ENCODE peak calls at places on chromosomes 13 and 19, in six cellular contexts. L, T, B, C, F and H are unnamed samples.

GRCh38 chr19:3857449-3858003 is 11.3 kb downstream of the ZFR2 start:
- DNase-seq in T (no peak), F (no peak), B (no peak), L (no peak), C (no peak), H (no peak)

GRCh38 chr19:43610493-43610892 is 1.4 kb upstream of the SRRM5 start:
- DNase-seq in L (no peak), B (no peak), C (no peak), T (no peak), F (no peak), H (no peak)

GRCh38 chr13:97851269-97851668 is 102.2 kb upstream of the IPO5 start:
- DNase-seq in L (no peak), F (no peak), T (no peak), C (no peak), B (no peak), H (no peak)

GRCh38 chr19:35757231-35757748 is 461 bp upstream of the HSPB6 start:
- DNase-seq in L (peak), C (no peak), F (peak), B (no peak), T (peak), H (no peak)

GRCh38 chr13:111853766-111854165 is 213.2 kb upstream of the SOX1 start:
- DNase-seq in C (no peak), F (no peak), B (no peak), T (no peak), L (no peak), H (no peak)

GRCh38 chr19:3687774-3688706 is 12.2 kb downstream of the PIP5K1C start:
- DNase-seq in B (no peak), C (no peak), L (no peak), F (peak), T (no peak), H (no peak)

GRCh38 chr19:27647423-27647822 is 1565.5 kb downstream of the UQCRFS1 start:
- DNase-seq in L (no peak), T (no peak), F (no peak), B (no peak), C (no peak), H (no peak)

GRCh38 chr19:932647-933552 is 7.1 kb downstream of the ARID3A start:
- DNase-seq in T (peak), C (peak), F (peak), L (peak), B (peak), H (no peak)

GRCh38 chr19:8592231-8593009 is 15.2 kb upstream of the MYO1F start:
- DNase-seq in F (peak), T (no peak), B (peak), L (peak), C (no peak), H (peak)

DNA sequence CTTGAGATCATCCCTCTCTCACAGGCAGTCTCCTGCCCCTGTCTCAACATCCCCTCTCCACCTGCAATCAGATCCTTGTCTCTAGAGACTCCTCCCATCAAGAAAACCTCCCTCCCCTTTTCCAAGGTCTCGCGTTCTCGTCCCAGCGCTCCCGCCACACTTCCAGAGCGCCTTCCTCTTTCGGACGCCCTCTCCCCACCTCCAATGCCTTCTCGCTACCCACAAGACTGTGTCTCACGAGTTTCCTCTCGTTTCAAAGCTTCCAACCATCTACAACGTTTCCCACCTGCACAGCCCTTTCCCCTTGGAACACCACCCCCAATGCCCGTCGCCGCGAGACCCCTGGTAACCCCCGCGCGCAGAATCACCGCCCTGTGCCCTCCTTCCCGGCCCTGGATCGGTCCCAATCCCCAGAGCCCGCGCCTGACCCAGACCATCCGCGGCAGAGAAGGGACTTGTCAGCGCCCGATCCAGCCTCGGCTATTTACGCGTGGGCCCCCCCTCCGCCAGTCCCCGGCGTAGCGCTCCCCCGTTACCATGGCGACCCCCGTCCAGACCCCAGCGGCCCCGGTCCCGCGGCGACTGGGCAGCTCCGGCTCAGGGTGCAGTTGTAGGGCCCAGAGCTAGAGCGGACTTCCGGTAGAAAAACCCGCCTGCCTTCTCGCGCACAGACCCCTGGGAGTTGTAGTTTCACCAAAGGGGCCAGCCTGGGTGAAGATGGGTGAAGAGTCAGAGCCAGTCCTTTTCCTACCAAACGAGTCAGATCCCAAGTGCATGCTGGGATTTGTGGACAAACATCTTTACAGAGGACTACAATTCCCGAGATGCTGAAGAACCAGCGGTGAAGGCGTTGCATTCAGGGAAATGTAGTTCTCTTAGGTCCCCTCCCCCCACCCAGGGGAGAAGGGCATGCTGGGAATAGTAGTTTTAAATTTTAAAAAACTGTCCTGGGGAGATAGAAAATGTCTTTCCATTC is at the start of gene AP2S1:
- DNase-seq in C (peak), F (peak), B (peak), L (peak), T (peak), H (peak)
- TF ChIP-seq CTCF in C (no peak), F (no peak), B (no peak), L (no peak), T (no peak), H (no peak)

GRCh38 chr19:2424686-2425621 is 2.4 kb downstream of the TIMM13 start:
- DNase-seq in F (no peak), T (no peak), L (peak), B (no peak), C (no peak), H (no peak)
- TF ChIP-seq CTCF in F (no peak), T (no peak), L (peak), B (no peak), C (no peak), H (no peak)

GRCh38 chr19:16394681-16395375 is 70.2 kb downstream of the KLF2 start:
- DNase-seq in F (peak), C (no peak), L (peak), B (no peak), T (no peak), H (peak)
- TF ChIP-seq CTCF in F (no peak), C (no peak), L (no peak), B (no peak), T (no peak), H (no peak)

GRCh38 chr13:28817204-28817603 is 2.9 kb upstream of the MTUS2 start:
- DNase-seq in F (no peak), L (no peak), C (no peak), B (no peak), T (no peak), H (no peak)

GRCh38 chr13:28820099-28821051 is at the start of gene MTUS2:
- DNase-seq in B (no peak), T (peak), C (no peak), F (peak), L (no peak), H (no peak)

GRCh38 chr13:28822161-28822560 is 2.0 kb downstream of the MTUS2 start:
- DNase-seq in B (no peak), T (no peak), C (no peak), F (no peak), L (no peak), H (no peak)

GRCh38 chr13:28819046-28819747 is 942 bp upstream of the MTUS2 start:
- DNase-seq in L (peak), F (no peak), T (peak), C (no peak), B (no peak), H (no peak)

GRCh38 chr13:28819748-28820098 is 416 bp upstream of the MTUS2 start:
- DNase-seq in B (no peak), C (no peak), F (peak), T (peak), L (peak), H (no peak)
- TF ChIP-seq CTCF in B (peak), C (peak), F (no peak), T (no peak), L (no peak), H (no peak)

DNA sequence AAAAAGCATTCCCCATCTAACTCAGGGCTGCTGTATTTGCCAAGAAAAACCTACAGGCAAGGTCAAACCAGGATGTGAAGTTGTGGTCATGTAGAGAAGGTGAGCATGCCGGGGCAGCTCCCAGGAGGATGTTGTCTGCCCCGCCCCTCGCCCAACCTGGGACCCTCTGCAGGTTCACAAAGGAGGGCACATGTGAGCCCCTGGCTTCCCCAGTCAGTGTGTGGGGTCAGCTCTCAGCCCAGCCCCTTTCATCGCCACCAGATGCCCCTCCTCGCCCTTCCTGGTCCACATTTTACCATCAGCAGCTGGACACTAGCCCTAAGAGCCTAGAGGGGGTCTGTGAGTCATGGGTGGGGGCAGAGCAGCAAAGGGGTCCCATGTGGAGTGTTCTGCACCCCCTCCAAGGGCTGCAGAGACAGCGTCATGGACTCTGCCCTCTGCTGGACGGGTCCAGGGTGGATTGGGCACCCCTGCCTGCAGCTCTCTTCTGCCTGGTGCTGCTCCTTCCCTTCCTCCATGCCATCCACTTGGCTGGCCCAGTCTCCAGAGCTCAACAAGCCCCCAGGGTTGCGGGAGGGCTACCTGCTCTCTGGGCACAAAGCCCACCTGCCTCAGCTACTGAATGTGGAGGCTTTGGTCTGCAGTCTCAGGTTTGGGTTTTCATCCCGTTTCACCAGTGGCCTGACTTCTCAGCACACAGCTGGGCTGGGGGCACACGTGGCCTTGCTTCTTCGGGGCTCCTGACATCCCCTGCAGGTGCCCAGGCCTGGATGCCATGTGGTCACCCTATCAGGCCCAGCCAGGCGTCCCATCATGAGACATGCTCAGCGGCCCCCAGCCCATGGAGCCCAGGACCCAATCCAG is 3.7 kb downstream of the PLEKHF1 start:
- DNase-seq in T (no peak), F (no peak), B (no peak), L (no peak), C (no peak), H (no peak)
- TF ChIP-seq CTCF in T (no peak), F (no peak), B (no peak), L (peak), C (peak), H (no peak)